ENCODE peak calls at places on chromosomes 5 and 9, in seven cellular contexts. One of them, this sample, is unnamed.

GRCh38 chr9:78559449-78559885 is 262.5 kb downstream of the PSAT1 start:
- DNase-seq in H1: no peak
- DNase-seq in GM12878: no peak
- DNase-seq in HepG2: no peak
- DNase-seq in HCT116: no peak
- DNase-seq in SK-N-SH: no peak
- DNase-seq in K562: no peak
- DNase-seq in this sample: no peak

GRCh38 chr5:6279607-6280006 is 98.7 kb downstream of the MED10 start:
- DNase-seq in GM12878: no peak
- DNase-seq in HCT116: no peak
- DNase-seq in SK-N-SH: no peak
- DNase-seq in H1: no peak
- DNase-seq in K562: peak; percentile 6
- DNase-seq in HepG2: no peak
- DNase-seq in this sample: no peak

GRCh38 chr9:78725565-78725964 is 428.6 kb downstream of the PSAT1 start:
- DNase-seq in H1: no peak
- DNase-seq in K562: no peak
- DNase-seq in SK-N-SH: no peak
- DNase-seq in HCT116: no peak
- DNase-seq in HepG2: no peak
- DNase-seq in GM12878: no peak
- DNase-seq in this sample: no peak

GRCh38 chr5:44294492-44294891 is 94.7 kb downstream of the FGF10 start:
- DNase-seq in HepG2: no peak
- DNase-seq in HCT116: no peak
- DNase-seq in GM12878: no peak
- DNase-seq in SK-N-SH: no peak
- DNase-seq in H1: no peak
- DNase-seq in K562: no peak
- DNase-seq in this sample: no peak

GRCh38 chr5:131538177-131538593 is 96.8 kb downstream of the RAPGEF6 start:
- DNase-seq in HCT116: no peak
- DNase-seq in GM12878: no peak
- DNase-seq in K562: no peak
- DNase-seq in HepG2: peak; percentile 25
- DNase-seq in SK-N-SH: no peak
- DNase-seq in H1: no peak
- DNase-seq in this sample: peak; percentile 12

GRCh38 chr5:150294551-150295071 is 5.0 kb upstream of the CAMK2A start:
- DNase-seq in HCT116: no peak
- DNase-seq in HepG2: no peak
- DNase-seq in K562: no peak
- DNase-seq in GM12878: no peak
- DNase-seq in SK-N-SH: no peak
- DNase-seq in H1: no peak
- DNase-seq in this sample: no peak

GRCh38 chr9:134059661-134060395 is 8.0 kb downstream of the BRD3 start:
- DNase-seq in GM12878: peak; percentile 77
- DNase-seq in HCT116: no peak
- DNase-seq in HepG2: no peak
- DNase-seq in H1: no peak
- DNase-seq in K562: no peak
- DNase-seq in SK-N-SH: peak; percentile 44
- DNase-seq in this sample: no peak

GRCh38 chr5:177982072-177982727 is 13.8 kb downstream of the PROP1 start:
- DNase-seq in H1: peak; percentile 44
- DNase-seq in SK-N-SH: peak; percentile 51
- DNase-seq in HepG2: peak; percentile 7
- DNase-seq in GM12878: no peak
- DNase-seq in HCT116: peak; percentile 19
- DNase-seq in K562: peak; percentile 28
- DNase-seq in this sample: peak; percentile 39

GRCh38 chr5:165094782-165095181 is 1589.4 kb downstream of the MAT2B start:
- DNase-seq in HCT116: no peak
- DNase-seq in GM12878: no peak
- DNase-seq in H1: no peak
- DNase-seq in HepG2: no peak
- DNase-seq in SK-N-SH: no peak
- DNase-seq in K562: no peak
- DNase-seq in this sample: no peak

GRCh38 chr5:134995850-134996402 is 28.2 kb downstream of the CATSPER3 start:
- DNase-seq in HCT116: no peak
- DNase-seq in GM12878: no peak
- DNase-seq in H1: no peak
- DNase-seq in HepG2: no peak
- DNase-seq in K562: no peak
- DNase-seq in SK-N-SH: peak; percentile 4
- DNase-seq in this sample: no peak

GRCh38 chr5:57550132-57550531 is 67.5 kb upstream of the ACTBL2 start:
- DNase-seq in GM12878: no peak
- DNase-seq in HCT116: no peak
- DNase-seq in HepG2: no peak
- DNase-seq in K562: no peak
- DNase-seq in SK-N-SH: no peak
- DNase-seq in H1: no peak
- DNase-seq in this sample: no peak

GRCh38 chr5:171226096-171226495 is 83.0 kb upstream of the TLX3 start:
- DNase-seq in K562: no peak
- DNase-seq in H1: no peak
- DNase-seq in HepG2: no peak
- DNase-seq in HCT116: no peak
- DNase-seq in GM12878: no peak
- DNase-seq in SK-N-SH: peak; percentile 11
- DNase-seq in this sample: no peak
- TF ChIP-seq JUND in K562: no peak
- TF ChIP-seq JUND in H1: no peak
- TF ChIP-seq JUND in HepG2: no peak
- TF ChIP-seq JUND in HCT116: no peak
- TF ChIP-seq JUND in GM12878: no peak
- TF ChIP-seq JUND in SK-N-SH: no peak
- TF ChIP-seq JUND in this sample: no peak

DNA sequence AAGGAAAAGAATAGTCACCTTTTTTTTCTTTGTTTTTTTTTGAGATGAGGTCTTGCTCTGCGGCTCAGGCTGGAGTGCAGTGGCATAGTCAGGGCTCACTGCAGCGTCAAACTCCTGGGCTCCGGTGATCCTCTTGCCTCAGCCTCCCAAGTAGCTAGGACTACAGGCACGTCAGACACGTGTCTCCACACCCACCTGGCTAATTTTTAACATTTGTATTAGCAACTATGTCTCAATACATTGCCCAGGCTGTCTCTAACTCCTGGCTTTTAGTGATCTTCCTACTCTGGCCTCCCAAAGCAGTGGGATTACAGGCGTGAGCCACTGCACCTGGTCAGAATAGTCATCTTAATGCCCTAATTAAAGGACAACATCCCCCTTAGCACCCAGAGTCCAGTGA is 54.4 kb upstream of the CTSL start:
- DNase-seq in K562: no peak
- DNase-seq in H1: no peak
- DNase-seq in GM12878: no peak
- DNase-seq in SK-N-SH: no peak
- DNase-seq in HepG2: no peak
- DNase-seq in HCT116: no peak
- DNase-seq in this sample: no peak
- TF ChIP-seq JUND in K562: no peak
- TF ChIP-seq JUND in H1: no peak
- TF ChIP-seq JUND in GM12878: no peak
- TF ChIP-seq JUND in SK-N-SH: no peak
- TF ChIP-seq JUND in HepG2: no peak
- TF ChIP-seq JUND in HCT116: no peak
- TF ChIP-seq JUND in this sample: no peak

GRCh38 chr9:69797680-69798079 is 22.9 kb upstream of the CFAP95 start:
- DNase-seq in K562: no peak
- DNase-seq in H1: no peak
- DNase-seq in SK-N-SH: no peak
- DNase-seq in GM12878: no peak
- DNase-seq in HepG2: no peak
- DNase-seq in HCT116: no peak
- DNase-seq in this sample: no peak
- TF ChIP-seq JUND in K562: no peak
- TF ChIP-seq JUND in H1: no peak
- TF ChIP-seq JUND in SK-N-SH: no peak
- TF ChIP-seq JUND in GM12878: no peak
- TF ChIP-seq JUND in HepG2: no peak
- TF ChIP-seq JUND in HCT116: no peak
- TF ChIP-seq JUND in this sample: no peak

GRCh38 chr9:75109210-75109839 is 21.0 kb downstream of the OSTF1 start:
- DNase-seq in SK-N-SH: no peak
- DNase-seq in K562: no peak
- DNase-seq in GM12878: no peak
- DNase-seq in H1: no peak
- DNase-seq in HepG2: no peak
- DNase-seq in HCT116: no peak
- DNase-seq in this sample: no peak

GRCh38 chr9:75105841-75106240 is 17.5 kb downstream of the OSTF1 start:
- DNase-seq in HCT116: no peak
- DNase-seq in K562: no peak
- DNase-seq in GM12878: no peak
- DNase-seq in SK-N-SH: no peak
- DNase-seq in HepG2: no peak
- DNase-seq in H1: no peak
- DNase-seq in this sample: no peak

GRCh38 chr9:75108571-75108970 is 20.3 kb downstream of the OSTF1 start:
- DNase-seq in HCT116: no peak
- DNase-seq in HepG2: no peak
- DNase-seq in K562: no peak
- DNase-seq in SK-N-SH: no peak
- DNase-seq in GM12878: no peak
- DNase-seq in H1: no peak
- DNase-seq in this sample: no peak

GRCh38 chr9:75106856-75107255 is 18.5 kb downstream of the OSTF1 start:
- DNase-seq in HCT116: no peak
- DNase-seq in K562: no peak
- DNase-seq in GM12878: no peak
- DNase-seq in H1: no peak
- DNase-seq in SK-N-SH: no peak
- DNase-seq in HepG2: no peak
- DNase-seq in this sample: no peak

GRCh38 chr9:75111019-75111622 is 22.8 kb downstream of the OSTF1 start:
- DNase-seq in GM12878: no peak
- DNase-seq in K562: no peak
- DNase-seq in H1: no peak
- DNase-seq in HepG2: no peak
- DNase-seq in SK-N-SH: no peak
- DNase-seq in HCT116: peak; percentile 10
- DNase-seq in this sample: no peak
- TF ChIP-seq JUND in GM12878: no peak
- TF ChIP-seq JUND in K562: no peak
- TF ChIP-seq JUND in H1: no peak
- TF ChIP-seq JUND in HepG2: no peak
- TF ChIP-seq JUND in SK-N-SH: no peak
- TF ChIP-seq JUND in HCT116: no peak
- TF ChIP-seq JUND in this sample: no peak

DNA sequence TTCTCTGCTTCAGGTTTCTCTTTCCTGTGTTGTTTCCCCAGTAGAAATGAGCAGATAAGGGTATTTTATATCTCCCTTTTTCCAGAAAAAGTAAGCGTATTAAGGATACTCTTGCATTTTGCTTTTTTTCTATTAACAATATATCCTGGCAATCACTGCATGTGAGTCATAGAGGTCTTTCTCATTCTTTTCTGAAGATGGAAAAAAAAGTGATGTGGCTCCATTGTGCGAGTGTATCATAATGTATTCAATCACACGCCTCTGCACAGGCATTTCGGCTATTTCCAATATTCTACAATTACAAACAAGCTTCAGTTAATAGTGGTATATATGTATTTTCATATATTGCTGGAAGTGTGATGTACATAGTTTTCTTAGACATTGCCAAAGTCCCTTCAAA is 155.9 kb downstream of the MED27 start:
- DNase-seq in HCT116: no peak
- DNase-seq in SK-N-SH: no peak
- DNase-seq in HepG2: no peak
- DNase-seq in GM12878: no peak
- DNase-seq in H1: no peak
- DNase-seq in K562: no peak
- DNase-seq in this sample: no peak
- TF ChIP-seq JUND in HCT116: no peak
- TF ChIP-seq JUND in SK-N-SH: no peak
- TF ChIP-seq JUND in HepG2: no peak
- TF ChIP-seq JUND in GM12878: no peak
- TF ChIP-seq JUND in H1: no peak
- TF ChIP-seq JUND in K562: no peak
- TF ChIP-seq JUND in this sample: no peak

DNA sequence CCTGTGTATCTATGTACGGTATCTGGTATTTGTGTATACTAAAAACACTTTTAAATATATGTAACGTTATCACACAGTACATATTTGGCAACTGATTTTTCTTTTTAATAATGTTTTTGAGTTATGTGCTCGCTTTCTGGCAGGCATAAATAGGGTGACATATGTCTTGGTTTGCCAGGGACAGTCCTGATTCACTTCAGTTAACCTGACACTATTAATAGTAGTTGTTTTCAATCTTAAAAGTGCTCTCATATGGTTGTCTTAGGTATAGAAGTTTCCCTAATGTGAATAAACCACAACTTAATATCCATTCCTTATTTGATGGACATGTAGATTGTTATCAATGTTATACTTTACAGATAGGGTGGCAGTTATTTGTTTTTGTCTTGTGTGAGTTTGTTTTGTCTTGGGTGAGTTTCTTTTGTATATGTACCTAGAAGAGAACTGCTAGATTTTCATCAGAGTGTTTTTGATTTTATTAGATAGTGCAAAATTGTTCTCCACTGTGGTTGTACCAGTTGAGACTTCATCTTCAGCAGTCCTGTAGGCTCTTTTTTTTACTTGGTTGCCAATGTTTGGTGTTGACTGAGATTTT is 7.9 kb downstream of the G3BP1 start:
- DNase-seq in H1: no peak
- DNase-seq in GM12878: no peak
- DNase-seq in K562: no peak
- DNase-seq in SK-N-SH: no peak
- DNase-seq in HepG2: no peak
- DNase-seq in HCT116: no peak
- DNase-seq in this sample: no peak
- TF ChIP-seq JUND in H1: no peak
- TF ChIP-seq JUND in GM12878: no peak
- TF ChIP-seq JUND in K562: no peak
- TF ChIP-seq JUND in SK-N-SH: no peak
- TF ChIP-seq JUND in HepG2: no peak
- TF ChIP-seq JUND in HCT116: no peak
- TF ChIP-seq JUND in this sample: peak; percentile 84